ENCODE peak calls at places on chromosomes 11 and 22, in ten cellular contexts. B is M059J, K is GF-D8, E is transverse colon, H is renal cortical epithelial cell, M is mesothelial cell of epicardium, R is NAMALWA, V is DMS53, U is activated gamma-delta T cell treated with Interleukin-2 at 50 U/mL for 16 hours, X is ELR. S is an unnamed sample.

GRCh38 chr11:124183045-124183444 is at the start of gene OR10D3:
- DNase-seq in B (no peak), K (no peak), E (no peak), H (no peak), M (no peak), R (no peak), V (no peak), U (no peak), X (no peak), S (no peak)

GRCh38 chr22:47032091-47032943 is 269.9 kb downstream of the TBC1D22A start:
- DNase-seq in B (no peak), K (no peak), E (peak; percentile 60), H (no peak), M (no peak), R (no peak), V (no peak), U (no peak), X (no peak), S (no peak)

GRCh38 chr11:29934115-29934638 is 82.7 kb downstream of the KCNA4 start:
- DNase-seq in B (no peak), K (no peak), E (no peak), H (no peak), M (no peak), R (no peak), V (no peak), U (no peak), X (no peak), S (no peak)

GRCh38 chr11:14751975-14752407 is 108.4 kb downstream of the PDE3B start:
- DNase-seq in B (no peak), K (no peak), E (no peak), H (no peak), M (no peak), R (no peak), V (no peak), U (no peak), X (no peak), S (no peak)

GRCh38 chr22:12697441-12697840 is 2830.6 kb upstream of the OR11H1 start:
- DNase-seq in B (no peak), K (no peak), E (no peak), H (no peak), M (no peak), R (no peak), V (no peak), U (no peak), X (no peak), S (no peak)

GRCh38 chr22:41976961-41977566 is 7.8 kb downstream of the SEPTIN3 start:
- DNase-seq in B (no peak), K (no peak), E (no peak), H (no peak), M (no peak), R (no peak), V (peak; percentile 59), U (no peak), X (no peak), S (no peak)

GRCh38 chr11:18135308-18135707 is 2.9 kb downstream of the MRGPRX3 start:
- DNase-seq in B (no peak), K (no peak), E (no peak), H (no peak), M (no peak), R (no peak), V (no peak), U (no peak), X (no peak), S (no peak)

GRCh38 chr22:45722006-45722405 is 50.4 kb downstream of the ATXN10 start:
- DNase-seq in B (no peak), K (no peak), E (no peak), H (peak; percentile 92), M (no peak), R (no peak), V (peak; percentile 49), U (no peak), X (no peak), S (no peak)

GRCh38 chr11:65303542-65303941 is 11.1 kb upstream of the CDC42EP2 start:
- DNase-seq in B (no peak), K (no peak), E (no peak), H (no peak), M (no peak), R (no peak), V (no peak), U (no peak), X (no peak), S (no peak)

GRCh38 chr11:2940166-2940929 is 11.1 kb upstream of the PHLDA2 start:
- DNase-seq in B (peak; percentile 98), K (no peak), E (peak; percentile 77), H (peak; percentile 65), M (no peak), R (no peak), V (peak; percentile 98), U (peak; percentile 42), X (peak; percentile 62), S (peak; percentile 65)

GRCh38 chr22:27749597-27750225 is 51.8 kb downstream of the MN1 start:
- DNase-seq in B (no peak), K (no peak), E (no peak), H (peak; percentile 8), M (no peak), R (no peak), V (no peak), U (no peak), X (peak; percentile 12), S (no peak)

GRCh38 chr22:23073506-23074229 is 3.3 kb downstream of the GNAZ start:
- DNase-seq in B (no peak), K (no peak), E (no peak), H (no peak), M (no peak), R (no peak), V (no peak), U (no peak), X (no peak), S (no peak)

GRCh38 chr11:70477607-70478006 is 79.3 kb downstream of the CTTN start:
- DNase-seq in B (peak; percentile 22), K (no peak), E (no peak), H (no peak), M (no peak), R (no peak), V (peak; percentile 29), U (no peak), X (no peak), S (no peak)

S was measured in LHCN-M2.